ENCODE peak calls at places on chromosomes 7 and 10, in ten cellular contexts. One of them, this sample, is unnamed.

GRCh38 chr10:132421377-132422168 is 24.6 kb downstream of the PWWP2B start:
- DNase-seq in lower leg skin: peak
- DNase-seq in HepG2: peak
- DNase-seq in IMR-90: peak
- DNase-seq in ovary: peak
- DNase-seq in esophagus squamous epithelium: no peak
- DNase-seq in endothelial cell of umbilical vein: no peak
- DNase-seq in uterus: peak
- DNase-seq in tibial nerve: peak
- DNase-seq in stomach: peak
- DNase-seq in this sample: peak

GRCh38 chr10:116385994-116386809 is 41.4 kb upstream of the PNLIPRP3 start:
- DNase-seq in lower leg skin: no peak
- DNase-seq in HepG2: peak
- DNase-seq in IMR-90: peak
- DNase-seq in ovary: no peak
- DNase-seq in esophagus squamous epithelium: no peak
- DNase-seq in endothelial cell of umbilical vein: peak
- DNase-seq in uterus: no peak
- DNase-seq in tibial nerve: peak
- DNase-seq in stomach: no peak
- DNase-seq in this sample: peak

GRCh38 chr7:26369519-26370385 is 78.1 kb downstream of the SNX10 start:
- DNase-seq in lower leg skin: peak
- DNase-seq in HepG2: peak
- DNase-seq in IMR-90: peak
- DNase-seq in ovary: no peak
- DNase-seq in esophagus squamous epithelium: no peak
- DNase-seq in endothelial cell of umbilical vein: peak
- DNase-seq in uterus: no peak
- DNase-seq in tibial nerve: peak
- DNase-seq in stomach: no peak
- DNase-seq in this sample: peak

GRCh38 chr7:100706672-100707311 is 871 bp downstream of the POP7 start:
- DNase-seq in lower leg skin: no peak
- DNase-seq in HepG2: peak
- DNase-seq in IMR-90: no peak
- DNase-seq in ovary: peak
- DNase-seq in esophagus squamous epithelium: no peak
- DNase-seq in endothelial cell of umbilical vein: no peak
- DNase-seq in uterus: no peak
- DNase-seq in tibial nerve: no peak
- DNase-seq in stomach: peak
- DNase-seq in this sample: no peak

GRCh38 chr7:66699998-66700397 is 40.5 kb upstream of the RABGEF1 start:
- DNase-seq in lower leg skin: no peak
- DNase-seq in HepG2: no peak
- DNase-seq in IMR-90: no peak
- DNase-seq in ovary: peak
- DNase-seq in esophagus squamous epithelium: no peak
- DNase-seq in endothelial cell of umbilical vein: no peak
- DNase-seq in uterus: peak
- DNase-seq in tibial nerve: no peak
- DNase-seq in stomach: no peak
- DNase-seq in this sample: no peak

GRCh38 chr7:102061981-102062390 is 224.7 kb upstream of the SH2B2 start:
- DNase-seq in lower leg skin: no peak
- DNase-seq in HepG2: no peak
- DNase-seq in IMR-90: peak
- DNase-seq in ovary: no peak
- DNase-seq in esophagus squamous epithelium: no peak
- DNase-seq in endothelial cell of umbilical vein: no peak
- DNase-seq in uterus: no peak
- DNase-seq in tibial nerve: no peak
- DNase-seq in stomach: no peak
- DNase-seq in this sample: peak

GRCh38 chr10:44030681-44031080 is 354.2 kb downstream of the CXCL12 start:
- DNase-seq in lower leg skin: no peak
- DNase-seq in HepG2: no peak
- DNase-seq in IMR-90: no peak
- DNase-seq in ovary: no peak
- DNase-seq in esophagus squamous epithelium: no peak
- DNase-seq in endothelial cell of umbilical vein: no peak
- DNase-seq in uterus: no peak
- DNase-seq in tibial nerve: no peak
- DNase-seq in stomach: no peak
- DNase-seq in this sample: no peak

GRCh38 chr10:125782661-125783060 is 7.0 kb upstream of the MMP21 start:
- DNase-seq in lower leg skin: no peak
- DNase-seq in HepG2: no peak
- DNase-seq in IMR-90: peak
- DNase-seq in ovary: no peak
- DNase-seq in esophagus squamous epithelium: no peak
- DNase-seq in endothelial cell of umbilical vein: no peak
- DNase-seq in uterus: no peak
- DNase-seq in tibial nerve: no peak
- DNase-seq in stomach: no peak
- DNase-seq in this sample: no peak

GRCh38 chr7:137648166-137648565 is 198.6 kb downstream of the DGKI start:
- DNase-seq in lower leg skin: no peak
- DNase-seq in HepG2: no peak
- DNase-seq in IMR-90: peak
- DNase-seq in ovary: no peak
- DNase-seq in esophagus squamous epithelium: no peak
- DNase-seq in endothelial cell of umbilical vein: no peak
- DNase-seq in uterus: no peak
- DNase-seq in tibial nerve: no peak
- DNase-seq in stomach: no peak
- DNase-seq in this sample: no peak

GRCh38 chr10:114831186-114831867 is 9.7 kb downstream of the FHIP2A start:
- DNase-seq in lower leg skin: no peak
- DNase-seq in HepG2: no peak
- DNase-seq in IMR-90: no peak
- DNase-seq in ovary: no peak
- DNase-seq in esophagus squamous epithelium: no peak
- DNase-seq in endothelial cell of umbilical vein: no peak
- DNase-seq in uterus: no peak
- DNase-seq in tibial nerve: no peak
- DNase-seq in stomach: no peak
- DNase-seq in this sample: no peak

GRCh38 chr10:132464256-132465192 is 67.5 kb downstream of the PWWP2B start:
- DNase-seq in lower leg skin: peak
- DNase-seq in HepG2: no peak
- DNase-seq in IMR-90: no peak
- DNase-seq in ovary: peak
- DNase-seq in esophagus squamous epithelium: no peak
- DNase-seq in endothelial cell of umbilical vein: no peak
- DNase-seq in uterus: peak
- DNase-seq in tibial nerve: peak
- DNase-seq in stomach: peak
- DNase-seq in this sample: no peak

GRCh38 chr10:25707976-25708671 is 225.9 kb upstream of the MYO3A start:
- DNase-seq in lower leg skin: no peak
- DNase-seq in HepG2: no peak
- DNase-seq in IMR-90: no peak
- DNase-seq in ovary: no peak
- DNase-seq in esophagus squamous epithelium: no peak
- DNase-seq in endothelial cell of umbilical vein: no peak
- DNase-seq in uterus: no peak
- DNase-seq in tibial nerve: no peak
- DNase-seq in stomach: no peak
- DNase-seq in this sample: no peak

GRCh38 chr10:70500812-70501301 is 22.3 kb downstream of the PALD1 start:
- DNase-seq in lower leg skin: no peak
- DNase-seq in HepG2: no peak
- DNase-seq in IMR-90: no peak
- DNase-seq in ovary: no peak
- DNase-seq in esophagus squamous epithelium: no peak
- DNase-seq in endothelial cell of umbilical vein: peak
- DNase-seq in uterus: no peak
- DNase-seq in tibial nerve: no peak
- DNase-seq in stomach: no peak
- DNase-seq in this sample: peak

GRCh38 chr7:147400926-147401325 is 1189.6 kb upstream of the C7orf33 start:
- DNase-seq in lower leg skin: no peak
- DNase-seq in HepG2: no peak
- DNase-seq in IMR-90: no peak
- DNase-seq in ovary: no peak
- DNase-seq in esophagus squamous epithelium: no peak
- DNase-seq in endothelial cell of umbilical vein: no peak
- DNase-seq in uterus: no peak
- DNase-seq in tibial nerve: no peak
- DNase-seq in stomach: no peak
- DNase-seq in this sample: no peak

GRCh38 chr10:127735156-127735555 is 1.8 kb upstream of the FOXI2 start:
- DNase-seq in lower leg skin: no peak
- DNase-seq in HepG2: no peak
- DNase-seq in IMR-90: no peak
- DNase-seq in ovary: no peak
- DNase-seq in esophagus squamous epithelium: no peak
- DNase-seq in endothelial cell of umbilical vein: no peak
- DNase-seq in uterus: no peak
- DNase-seq in tibial nerve: no peak
- DNase-seq in stomach: no peak
- DNase-seq in this sample: no peak
- H3K4me3 ChIP-seq in lower leg skin: no peak
- H3K4me3 ChIP-seq in HepG2: no peak
- H3K4me3 ChIP-seq in IMR-90: no peak
- H3K4me3 ChIP-seq in ovary: no peak
- H3K4me3 ChIP-seq in esophagus squamous epithelium: no peak
- H3K4me3 ChIP-seq in endothelial cell of umbilical vein: no peak
- H3K4me3 ChIP-seq in uterus: no peak
- H3K4me3 ChIP-seq in tibial nerve: no peak
- H3K4me3 ChIP-seq in stomach: no peak
- H3K4me3 ChIP-seq in this sample: no peak

DNA sequence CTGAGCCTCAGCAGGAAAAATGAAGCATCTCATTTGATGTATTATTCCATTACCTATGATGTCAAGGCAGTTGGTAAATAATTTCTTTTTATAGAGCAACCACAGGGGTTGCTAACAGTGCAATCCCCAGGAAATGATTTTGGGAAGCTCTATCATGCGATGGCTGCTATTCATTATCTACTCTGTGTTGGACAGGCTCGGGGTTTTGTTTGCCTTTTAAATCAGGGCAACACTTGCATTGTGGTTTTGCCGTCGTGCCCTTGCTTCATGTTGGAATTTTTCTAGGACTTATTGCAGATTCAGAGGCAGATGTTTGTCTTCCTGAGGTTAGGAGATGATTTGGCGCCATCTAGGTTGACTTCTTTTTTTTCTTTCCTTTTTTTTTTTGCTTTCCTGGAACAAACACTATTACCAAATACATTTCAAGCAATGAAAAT is 128.4 kb downstream of the BICC1 start:
- DNase-seq in lower leg skin: no peak
- DNase-seq in HepG2: peak
- DNase-seq in IMR-90: peak
- DNase-seq in ovary: no peak
- DNase-seq in esophagus squamous epithelium: no peak
- DNase-seq in endothelial cell of umbilical vein: no peak
- DNase-seq in uterus: no peak
- DNase-seq in tibial nerve: no peak
- DNase-seq in stomach: no peak
- DNase-seq in this sample: peak
- TF ChIP-seq CTCF in lower leg skin: no peak
- TF ChIP-seq CTCF in HepG2: peak
- TF ChIP-seq CTCF in IMR-90: peak
- TF ChIP-seq CTCF in ovary: no peak
- TF ChIP-seq CTCF in esophagus squamous epithelium: no peak
- TF ChIP-seq CTCF in endothelial cell of umbilical vein: no peak
- TF ChIP-seq CTCF in uterus: peak
- TF ChIP-seq CTCF in tibial nerve: no peak
- TF ChIP-seq CTCF in stomach: no peak
- TF ChIP-seq CTCF in this sample: peak

GRCh38 chr10:95462740-95463667 is 98.2 kb downstream of the SORBS1 start:
- DNase-seq in lower leg skin: no peak
- DNase-seq in HepG2: no peak
- DNase-seq in IMR-90: no peak
- DNase-seq in ovary: no peak
- DNase-seq in esophagus squamous epithelium: no peak
- DNase-seq in endothelial cell of umbilical vein: no peak
- DNase-seq in uterus: no peak
- DNase-seq in tibial nerve: no peak
- DNase-seq in stomach: no peak
- DNase-seq in this sample: no peak
- TF ChIP-seq POLR2A in lower leg skin: no peak
- TF ChIP-seq POLR2A in HepG2: no peak
- TF ChIP-seq POLR2A in IMR-90: no peak
- TF ChIP-seq POLR2A in ovary: no peak
- TF ChIP-seq POLR2A in esophagus squamous epithelium: no peak
- TF ChIP-seq POLR2A in endothelial cell of umbilical vein: no peak
- TF ChIP-seq POLR2A in uterus: no peak
- TF ChIP-seq POLR2A in tibial nerve: no peak
- TF ChIP-seq POLR2A in stomach: no peak
- TF ChIP-seq POLR2A in this sample: no peak

GRCh38 chr7:99531354-99531765 is 20.6 kb downstream of the FAM200A start:
- DNase-seq in lower leg skin: no peak
- DNase-seq in HepG2: no peak
- DNase-seq in IMR-90: no peak
- DNase-seq in ovary: no peak
- DNase-seq in esophagus squamous epithelium: no peak
- DNase-seq in endothelial cell of umbilical vein: no peak
- DNase-seq in uterus: no peak
- DNase-seq in tibial nerve: no peak
- DNase-seq in stomach: no peak
- DNase-seq in this sample: no peak

GRCh38 chr7:99541212-99541611 is 10.7 kb downstream of the FAM200A start:
- DNase-seq in lower leg skin: no peak
- DNase-seq in HepG2: no peak
- DNase-seq in IMR-90: no peak
- DNase-seq in ovary: no peak
- DNase-seq in esophagus squamous epithelium: no peak
- DNase-seq in endothelial cell of umbilical vein: no peak
- DNase-seq in uterus: no peak
- DNase-seq in tibial nerve: no peak
- DNase-seq in stomach: no peak
- DNase-seq in this sample: no peak

GRCh38 chr7:99539213-99539811 is 12.6 kb downstream of the FAM200A start:
- DNase-seq in lower leg skin: no peak
- DNase-seq in HepG2: no peak
- DNase-seq in IMR-90: no peak
- DNase-seq in ovary: no peak
- DNase-seq in esophagus squamous epithelium: no peak
- DNase-seq in endothelial cell of umbilical vein: no peak
- DNase-seq in uterus: no peak
- DNase-seq in tibial nerve: no peak
- DNase-seq in stomach: no peak
- DNase-seq in this sample: no peak

GRCh38 chr7:99540542-99540941 is 11.4 kb downstream of the FAM200A start:
- DNase-seq in lower leg skin: no peak
- DNase-seq in HepG2: no peak
- DNase-seq in IMR-90: no peak
- DNase-seq in ovary: no peak
- DNase-seq in esophagus squamous epithelium: no peak
- DNase-seq in endothelial cell of umbilical vein: no peak
- DNase-seq in uterus: no peak
- DNase-seq in tibial nerve: no peak
- DNase-seq in stomach: no peak
- DNase-seq in this sample: no peak

DNA sequence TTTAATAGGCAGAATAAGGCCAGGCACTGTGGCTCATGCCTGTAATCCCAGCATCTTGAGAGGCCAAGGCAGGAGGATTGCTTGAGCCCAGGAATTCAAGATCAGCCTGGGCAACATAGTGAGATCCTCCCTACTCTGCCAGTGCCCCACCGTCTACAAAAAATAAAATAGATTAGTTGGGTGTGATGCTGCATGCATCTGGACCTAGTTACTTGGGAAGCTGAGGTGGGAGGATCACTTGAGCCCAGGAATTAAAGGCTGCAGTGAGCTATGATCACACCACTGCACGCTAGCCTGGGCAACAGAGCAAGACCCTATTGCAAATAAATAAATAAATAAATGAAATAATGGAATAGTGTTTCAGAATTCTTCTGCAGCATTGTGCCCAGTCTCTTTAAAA is 16.2 kb downstream of the FAM200A start:
- DNase-seq in lower leg skin: no peak
- DNase-seq in HepG2: no peak
- DNase-seq in IMR-90: no peak
- DNase-seq in ovary: no peak
- DNase-seq in esophagus squamous epithelium: no peak
- DNase-seq in endothelial cell of umbilical vein: no peak
- DNase-seq in uterus: no peak
- DNase-seq in tibial nerve: no peak
- DNase-seq in stomach: no peak
- DNase-seq in this sample: no peak
- H3K4me3 ChIP-seq in lower leg skin: no peak
- H3K4me3 ChIP-seq in HepG2: no peak
- H3K4me3 ChIP-seq in IMR-90: no peak
- H3K4me3 ChIP-seq in ovary: no peak
- H3K4me3 ChIP-seq in esophagus squamous epithelium: no peak
- H3K4me3 ChIP-seq in endothelial cell of umbilical vein: no peak
- H3K4me3 ChIP-seq in uterus: no peak
- H3K4me3 ChIP-seq in tibial nerve: no peak
- H3K4me3 ChIP-seq in stomach: no peak
- H3K4me3 ChIP-seq in this sample: no peak

This sample was measured in NB4.